ENCODE peak calls at places on chromosomes 13 and 19, in four cellular contexts. P is stimulated activated CD4-positive, alpha-beta T cell treated with anti-CD3 and anti-CD28 coated beads, Interleukin-2, amount 100 ng/mL, for 4 hours; J is mesothelial cell of epicardium; H is NCI-H2081 treated with DMSO at 0.1 percent for 48 hours. X is an unnamed sample.
A peak's percentile ranks its signal among the peaks of the same experiment; 100 is the strongest.

GRCh38 chr13:57632276-57633140 is 964 bp downstream of the PCDH17 start:
- DNase-seq in H (no peak), J (peak; percentile 19), P (no peak), X (no peak)

GRCh38 chr19:14410054-14410774 is 8.9 kb downstream of the DDX39A start:
- DNase-seq in J (no peak), P (no peak), H (no peak), X (peak; percentile 53)

GRCh38 chr13:39864221-39864620 is 208.8 kb downstream of the COG6 start:
- DNase-seq in J (no peak), H (no peak), P (no peak), X (no peak)

GRCh38 chr19:21094347-21095025 is 12.5 kb downstream of the ZNF714 start:
- DNase-seq in J (no peak), H (no peak), P (no peak), X (no peak)

GRCh38 chr19:32896516-32897214 is 27.1 kb upstream of the SLC7A9 start:
- DNase-seq in H (no peak), J (no peak), P (no peak), X (no peak)

GRCh38 chr13:28478127-28478526 is 16.8 kb downstream of the FLT1 start:
- DNase-seq in J (no peak), H (no peak), P (no peak), X (no peak)

GRCh38 chr19:55753401-55753800 is 5.5 kb upstream of the RFPL4A start:
- DNase-seq in P (no peak), J (no peak), H (no peak), X (no peak)

GRCh38 chr13:100525453-100526298 is 62.9 kb downstream of the GGACT start:
- DNase-seq in J (no peak), P (no peak), H (no peak), X (no peak)

GRCh38 chr13:49927755-49928154 is 8.4 kb downstream of the SPRYD7 start:
- DNase-seq in P (no peak), H (no peak), J (no peak), X (no peak)

GRCh38 chr19:27764186-27764804 is 1448.7 kb downstream of the UQCRFS1 start:
- DNase-seq in J (no peak), H (no peak), P (no peak), X (no peak)

GRCh38 chr13:47886314-47886713 is 114.8 kb downstream of the SUCLA2 start:
- DNase-seq in H (no peak), P (no peak), J (no peak), X (no peak)

GRCh38 chr13:76879211-76879875 is 6.9 kb downstream of the KCTD12 start:
- DNase-seq in P (peak; percentile 66), H (no peak), J (no peak), X (peak; percentile 47)

GRCh38 chr13:100298691-100299090 is 209.8 kb downstream of the PCCA start:
- DNase-seq in H (no peak), P (no peak), J (no peak), X (no peak)

GRCh38 chr13:19592657-19593175 is 31.4 kb upstream of the TPTE2 start:
- DNase-seq in H (no peak), J (no peak), P (no peak), X (no peak)

GRCh38 chr19:35154535-35155406 is at the start of gene FXYD5:
- DNase-seq in J (no peak), H (no peak), P (peak; percentile 87), X (peak; percentile 66)

GRCh38 chr13:50914301-50914700 is 4.7 kb downstream of the RNASEH2B start:
- DNase-seq in P (no peak), J (no peak), H (no peak), X (no peak)

GRCh38 chr19:51441410-51442390 is 16.6 kb downstream of the SIGLEC8 start:
- DNase-seq in H (no peak), J (no peak), P (peak; percentile 91), X (peak; percentile 81)

GRCh38 chr19:30684613-30685012 is 312.4 kb downstream of the ZNF536 start:
- DNase-seq in J (no peak), H (no peak), P (no peak), X (no peak)

GRCh38 chr19:33988601-33989000 is 183.7 kb upstream of the LSM14A start:
- DNase-seq in J (no peak), P (no peak), H (no peak), X (no peak)

GRCh38 chr13:113620036-113620435 is 35.5 kb downstream of the TFDP1 start:
- DNase-seq in H (no peak), P (no peak), J (no peak), X (peak; percentile 24)

X was measured in mucosa of descending colon.